ENCODE peak calls at places on chromosomes 7 and 10, in five cellular contexts. Q, F, C, N and L are unnamed samples.

GRCh38 chr10:33337335-33337854 is 2.9 kb upstream of the NRP1 start:
- DNase-seq in Q (no peak), F (peak), C (peak), N (no peak), L (peak)

GRCh38 chr10:43177588-43177987 is 39.3 kb downstream of the CSGALNACT2 start:
- DNase-seq in Q (no peak), F (no peak), C (no peak), N (no peak), L (no peak)

GRCh38 chr7:81161459-81162075 is 242.7 kb upstream of the SEMA3C start:
- DNase-seq in Q (no peak), F (no peak), C (peak), N (no peak), L (peak)

GRCh38 chr10:99399664-99400063 is 30.8 kb downstream of the GOT1 start:
- DNase-seq in Q (no peak), F (no peak), C (no peak), N (no peak), L (no peak)

GRCh38 chr10:8072211-8072610 is 17.7 kb downstream of the GATA3 start:
- DNase-seq in Q (no peak), F (no peak), C (no peak), N (no peak), L (peak)

GRCh38 chr7:150910996-150911422 is 58.7 kb downstream of the AOC1 start:
- DNase-seq in Q (no peak), F (no peak), C (no peak), N (no peak), L (no peak)

GRCh38 chr7:124959676-124960075 is 30.1 kb upstream of the POT1 start:
- DNase-seq in Q (no peak), F (no peak), C (no peak), N (no peak), L (no peak)

GRCh38 chr7:824106-824505 is 8.2 kb upstream of the SUN1 start:
- DNase-seq in Q (no peak), F (no peak), C (no peak), N (no peak), L (no peak)

GRCh38 chr7:152072451-152072850 is 47.0 kb downstream of the GALNT11 start:
- DNase-seq in Q (no peak), F (no peak), C (no peak), N (no peak), L (no peak)

GRCh38 chr7:55100962-55101327 is 82.1 kb downstream of the EGFR start:
- DNase-seq in Q (no peak), F (no peak), C (no peak), N (no peak), L (no peak)

GRCh38 chr10:35942052-35942451 is 300.0 kb upstream of the FZD8 start:
- DNase-seq in Q (no peak), F (no peak), C (no peak), N (no peak), L (no peak)

GRCh38 chr7:128092221-128092620 is 61.0 kb upstream of the LRRC4 start:
- DNase-seq in Q (no peak), F (no peak), C (no peak), N (no peak), L (no peak)

GRCh38 chr10:89553064-89553734 is 17.8 kb upstream of the SLC16A12 start:
- DNase-seq in Q (no peak), F (no peak), C (no peak), N (no peak), L (no peak)

GRCh38 chr7:27160147-27160545 is 3.7 kb upstream of the HOXA7 start:
- DNase-seq in Q (no peak), F (no peak), C (no peak), N (no peak), L (no peak)

GRCh38 chr10:131183546-131184045 is 127.9 kb downstream of the TCERG1L start:
- DNase-seq in Q (no peak), F (no peak), C (no peak), N (no peak), L (no peak)

GRCh38 chr10:77926566-77927342 is at the start of gene DLG5:
- DNase-seq in Q (peak), F (peak), C (peak), N (no peak), L (peak)

GRCh38 chr7:17367502-17367901 is 69.0 kb downstream of the AHR start:
- DNase-seq in Q (no peak), F (no peak), C (no peak), N (no peak), L (no peak)

GRCh38 chr10:29876008-29876555 is 183.3 kb downstream of the JCAD start:
- DNase-seq in Q (no peak), F (peak), C (no peak), N (no peak), L (no peak)

GRCh38 chr10:72685264-72685921 is 6.5 kb upstream of the MCU start:
- DNase-seq in Q (no peak), F (no peak), C (no peak), N (no peak), L (no peak)

GRCh38 chr7:156074084-156074483 is 261.8 kb upstream of the SHH start:
- DNase-seq in Q (no peak), F (no peak), C (no peak), N (no peak), L (no peak)

GRCh38 chr7:91835191-91836064 is 45.1 kb downstream of the MTERF1 start:
- DNase-seq in Q (no peak), F (no peak), C (no peak), N (no peak), L (no peak)

GRCh38 chr10:120048358-120048757 is 155.8 kb downstream of the SEC23IP start:
- DNase-seq in Q (no peak), F (no peak), C (no peak), N (no peak), L (no peak)

GRCh38 chr7:49580000-49580399 is 193.4 kb upstream of the VWC2 start:
- DNase-seq in Q (no peak), F (no peak), C (peak), N (no peak), L (peak)

GRCh38 chr10:49089152-49089788 is 26.1 kb downstream of the VSTM4 start:
- DNase-seq in Q (no peak), F (peak), C (no peak), N (no peak), L (peak)

GRCh38 chr7:1943326-1943725 is 273.2 kb downstream of the ELFN1 start:
- DNase-seq in Q (no peak), F (no peak), C (no peak), N (no peak), L (no peak)

GRCh38 chr7:3194501-3195141 is 106.4 kb upstream of the SDK1 start:
- DNase-seq in Q (no peak), F (peak), C (no peak), N (no peak), L (peak)

GRCh38 chr7:16940777-16941176 is 59.0 kb upstream of the AGR3 start:
- DNase-seq in Q (no peak), F (no peak), C (no peak), N (no peak), L (peak)

GRCh38 chr7:51246258-51247245 is 70.1 kb downstream of the COBL start:
- DNase-seq in Q (no peak), F (peak), C (no peak), N (no peak), L (no peak)

GRCh38 chr10:22321156-22321711 is 335 bp downstream of the BMI1 start:
- DNase-seq in Q (peak), F (peak), C (peak), N (no peak), L (peak)

GRCh38 chr10:110523736-110524135 is 26.0 kb downstream of the DUSP5 start:
- DNase-seq in Q (no peak), F (no peak), C (no peak), N (no peak), L (no peak)

GRCh38 chr10:70232155-70232858 is 922 bp downstream of the PPA1 start:
- DNase-seq in Q (peak), F (peak), C (peak), N (no peak), L (peak)

GRCh38 chr7:26143298-26144044 is 8.5 kb upstream of the NFE2L3 start:
- DNase-seq in Q (no peak), F (no peak), C (no peak), N (no peak), L (no peak)